ENCODE peak calls at places on chromosomes 13 and 19, in four cellular contexts. One of them, this sample, is unnamed.

GRCh38 chr13:96958286-96958891 is 35.9 kb downstream of the OXGR1 start:
- DNase-seq in vagina: no peak
- DNase-seq in transverse colon: no peak
- DNase-seq in GM23338: peak; percentile 84
- DNase-seq in this sample: peak; percentile 38

GRCh38 chr13:29496241-29496712 is 99.2 kb downstream of the SLC7A1 start:
- DNase-seq in vagina: no peak
- DNase-seq in transverse colon: no peak
- DNase-seq in GM23338: no peak
- DNase-seq in this sample: no peak

GRCh38 chr19:13751436-13751835 is 12.9 kb upstream of the MRI1 start:
- DNase-seq in vagina: no peak
- DNase-seq in transverse colon: no peak
- DNase-seq in GM23338: no peak
- DNase-seq in this sample: no peak

GRCh38 chr13:113777311-113778260 is 18.6 kb downstream of the TMEM255B start:
- DNase-seq in vagina: no peak
- DNase-seq in transverse colon: no peak
- DNase-seq in GM23338: peak; percentile 78
- DNase-seq in this sample: no peak

GRCh38 chr13:112637017-112637801 is 49.3 kb upstream of the TUBGCP3 start:
- DNase-seq in vagina: peak; percentile 81
- DNase-seq in transverse colon: no peak
- DNase-seq in GM23338: peak; percentile 51
- DNase-seq in this sample: no peak

GRCh38 chr13:41222259-41222852 is 28.0 kb upstream of the KBTBD7 start:
- DNase-seq in vagina: no peak
- DNase-seq in transverse colon: peak; percentile 44
- DNase-seq in GM23338: peak; percentile 79
- DNase-seq in this sample: peak; percentile 72

GRCh38 chr13:44051923-44052322 is 172.2 kb downstream of the LACC1 start:
- DNase-seq in vagina: no peak
- DNase-seq in transverse colon: no peak
- DNase-seq in GM23338: no peak
- DNase-seq in this sample: no peak

GRCh38 chr13:53068841-53069520 is 40.4 kb downstream of the OLFM4 start:
- DNase-seq in vagina: no peak
- DNase-seq in transverse colon: no peak
- DNase-seq in GM23338: peak; percentile 28
- DNase-seq in this sample: no peak

GRCh38 chr13:101530293-101530692 is 77.8 kb downstream of the ITGBL1 start:
- DNase-seq in vagina: no peak
- DNase-seq in transverse colon: no peak
- DNase-seq in GM23338: no peak
- DNase-seq in this sample: no peak

GRCh38 chr19:28878862-28879566 is 333.9 kb downstream of the UQCRFS1 start:
- DNase-seq in vagina: no peak
- DNase-seq in transverse colon: peak; percentile 58
- DNase-seq in GM23338: peak; percentile 94
- DNase-seq in this sample: peak; percentile 20

GRCh38 chr13:48448963-48449614 is 36.2 kb upstream of the LPAR6 start:
- DNase-seq in vagina: no peak
- DNase-seq in transverse colon: no peak
- DNase-seq in GM23338: no peak
- DNase-seq in this sample: no peak

GRCh38 chr19:13938361-13939027 is at the start of gene PODNL1:
- DNase-seq in vagina: no peak
- DNase-seq in transverse colon: no peak
- DNase-seq in GM23338: peak; percentile 52
- DNase-seq in this sample: no peak

GRCh38 chr13:79406597-79406908 is 498 bp upstream of the RBM26 start:
- DNase-seq in vagina: no peak
- DNase-seq in transverse colon: no peak
- DNase-seq in GM23338: no peak
- DNase-seq in this sample: no peak

GRCh38 chr13:23081246-23081645 is 99.5 kb upstream of the SGCG start:
- DNase-seq in vagina: no peak
- DNase-seq in transverse colon: no peak
- DNase-seq in GM23338: no peak
- DNase-seq in this sample: no peak

GRCh38 chr19:10855879-10856522 is 7.8 kb downstream of the C19orf38 start:
- DNase-seq in vagina: no peak
- DNase-seq in transverse colon: no peak
- DNase-seq in GM23338: peak; percentile 77
- DNase-seq in this sample: peak; percentile 17

GRCh38 chr13:26021516-26021915 is 30.3 kb downstream of the SHISA2 start:
- DNase-seq in vagina: no peak
- DNase-seq in transverse colon: no peak
- DNase-seq in GM23338: no peak
- DNase-seq in this sample: no peak

GRCh38 chr19:4589579-4590410 is 30.3 kb upstream of the SEMA6B start:
- DNase-seq in vagina: no peak
- DNase-seq in transverse colon: no peak
- DNase-seq in GM23338: peak; percentile 54
- DNase-seq in this sample: peak; percentile 19

GRCh38 chr13:107035186-107035585 is 467.2 kb upstream of the ARGLU1 start:
- DNase-seq in vagina: no peak
- DNase-seq in transverse colon: no peak
- DNase-seq in GM23338: no peak
- DNase-seq in this sample: no peak

GRCh38 chr19:42199440-42200115 is 17.9 kb downstream of the DEDD2 start:
- DNase-seq in vagina: no peak
- DNase-seq in transverse colon: peak; percentile 53
- DNase-seq in GM23338: peak; percentile 61
- DNase-seq in this sample: no peak

GRCh38 chr13:113848431-113849260 is 15.2 kb downstream of the GAS6 start:
- DNase-seq in vagina: no peak
- DNase-seq in transverse colon: peak; percentile 79
- DNase-seq in GM23338: no peak
- DNase-seq in this sample: no peak

GRCh38 chr19:33071887-33072286 is 7.2 kb upstream of the RHPN2 start:
- DNase-seq in vagina: no peak
- DNase-seq in transverse colon: peak; percentile 52
- DNase-seq in GM23338: no peak
- DNase-seq in this sample: no peak

GRCh38 chr13:113179374-113180230 is 21.2 kb downstream of the PROZ start:
- DNase-seq in vagina: no peak
- DNase-seq in transverse colon: no peak
- DNase-seq in GM23338: no peak
- DNase-seq in this sample: no peak

GRCh38 chr19:1855040-1855827 is 7.0 kb upstream of the REXO1 start:
- DNase-seq in vagina: no peak
- DNase-seq in transverse colon: peak; percentile 96
- DNase-seq in GM23338: peak; percentile 97
- DNase-seq in this sample: peak; percentile 84

GRCh38 chr19:49469828-49470614 is 4.0 kb upstream of the FLT3LG start:
- DNase-seq in vagina: no peak
- DNase-seq in transverse colon: peak; percentile 72
- DNase-seq in GM23338: peak; percentile 53
- DNase-seq in this sample: no peak

GRCh38 chr13:30354481-30355404 is 47.4 kb upstream of the KATNAL1 start:
- DNase-seq in vagina: no peak
- DNase-seq in transverse colon: no peak
- DNase-seq in GM23338: no peak
- DNase-seq in this sample: no peak

GRCh38 chr13:114313061-114313860 is 1.0 kb upstream of the CHAMP1 start:
- DNase-seq in vagina: no peak
- DNase-seq in transverse colon: peak; percentile 16
- DNase-seq in GM23338: no peak
- DNase-seq in this sample: peak; percentile 29

GRCh38 chr13:25423831-25424230 is 52.1 kb downstream of the ATP8A2 start:
- DNase-seq in vagina: no peak
- DNase-seq in transverse colon: no peak
- DNase-seq in GM23338: no peak
- DNase-seq in this sample: no peak

GRCh38 chr19:13417054-13417453 is 89.2 kb downstream of the CACNA1A start:
- DNase-seq in vagina: no peak
- DNase-seq in transverse colon: no peak
- DNase-seq in GM23338: no peak
- DNase-seq in this sample: no peak

GRCh38 chr13:36353001-36353400 is 6.8 kb upstream of the SPART start:
- DNase-seq in vagina: no peak
- DNase-seq in transverse colon: no peak
- DNase-seq in GM23338: no peak
- DNase-seq in this sample: no peak
- H3K4me1 ChIP-seq in vagina: peaks cover 7% of the 10 kb centered on the region
- H3K4me1 ChIP-seq in transverse colon: no peaks in the 10 kb centered on the region
- H3K4me1 ChIP-seq in GM23338: no peaks in the 10 kb centered on the region
- H3K4me1 ChIP-seq in this sample: no peaks in the 10 kb centered on the region

DNA sequence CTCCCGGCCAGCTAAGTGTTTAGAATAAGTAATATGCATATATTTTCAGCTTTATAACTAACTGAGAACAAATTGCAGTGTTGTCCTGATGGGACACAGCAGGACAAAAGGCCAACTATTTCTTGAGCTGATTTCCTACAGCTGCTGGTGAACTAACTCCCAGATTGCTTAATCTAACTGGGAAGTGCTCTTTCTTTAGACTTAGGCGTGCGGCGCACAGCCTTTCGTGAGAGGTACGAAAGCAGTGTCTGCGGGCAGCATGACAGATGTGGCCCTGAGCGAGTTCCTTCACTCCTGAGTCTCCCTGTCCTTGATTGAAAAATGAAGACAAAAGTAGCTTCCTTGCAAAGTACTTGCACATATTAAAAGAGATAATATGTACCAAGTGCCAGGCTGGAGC is 47.3 kb upstream of the NPAS1 start:
- DNase-seq in vagina: no peak
- DNase-seq in transverse colon: no peak
- DNase-seq in GM23338: no peak
- DNase-seq in this sample: no peak
- TF ChIP-seq POLR2AphosphoS5 in vagina: no peak
- TF ChIP-seq POLR2AphosphoS5 in transverse colon: no peak
- TF ChIP-seq POLR2AphosphoS5 in GM23338: no peak
- TF ChIP-seq POLR2AphosphoS5 in this sample: no peak

GRCh38 chr13:98565726-98566577 is 11.0 kb downstream of the STK24 start:
- DNase-seq in vagina: no peak
- DNase-seq in transverse colon: peak; percentile 77
- DNase-seq in GM23338: no peak
- DNase-seq in this sample: peak; percentile 80
- TF ChIP-seq CTCF in vagina: no peak
- TF ChIP-seq CTCF in transverse colon: no peak
- TF ChIP-seq CTCF in GM23338: no peak
- TF ChIP-seq CTCF in this sample: no peak

DNA sequence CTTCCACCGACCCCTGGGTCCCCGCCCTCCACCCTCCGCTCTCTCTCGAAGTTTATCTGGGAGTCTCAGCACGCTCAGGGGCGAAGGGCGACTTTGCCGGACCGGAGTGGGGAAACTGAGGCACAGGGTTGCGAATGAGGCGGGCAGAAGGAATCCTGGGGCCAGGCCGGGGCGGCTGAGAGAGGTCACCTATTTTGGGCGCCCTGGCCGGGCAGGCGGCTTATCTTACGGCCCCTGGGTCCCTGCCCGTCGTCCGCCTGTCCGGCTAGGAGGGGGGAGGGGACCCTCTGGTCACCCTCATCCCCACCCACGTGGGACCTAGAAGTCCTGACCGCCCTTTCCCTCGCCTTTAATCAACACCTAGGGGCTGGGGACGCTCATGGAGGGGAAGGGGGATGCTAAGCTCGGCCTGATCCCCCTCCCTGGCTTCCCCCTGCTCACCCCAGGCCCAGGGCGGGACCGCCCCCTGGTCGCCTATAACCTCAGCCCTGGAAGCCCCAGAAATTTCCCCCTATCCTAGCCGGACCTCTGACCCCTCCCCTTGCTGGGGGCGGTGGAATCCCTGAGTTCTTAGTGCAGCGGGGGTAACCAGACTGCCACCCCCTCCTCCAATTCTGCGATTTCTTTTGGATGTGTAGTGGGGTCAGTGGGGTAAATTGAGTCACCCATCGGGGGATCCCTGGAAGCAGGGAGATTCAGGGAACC is 556 bp downstream of the TRIP10 start:
- DNase-seq in vagina: no peak
- DNase-seq in transverse colon: peak; percentile 54
- DNase-seq in GM23338: peak; percentile 68
- DNase-seq in this sample: peak; percentile 38
- H3K4me1 ChIP-seq in vagina: peaks cover 67% of the 10 kb centered on the region
- H3K4me1 ChIP-seq in transverse colon: peaks cover 52% of the 10 kb centered on the region
- H3K4me1 ChIP-seq in GM23338: peaks cover 34% of the 10 kb centered on the region
- H3K4me1 ChIP-seq in this sample: peaks cover 48% of the 10 kb centered on the region

GRCh38 chr19:15280915-15281683 is 48.9 kb upstream of the EPHX3 start:
- DNase-seq in vagina: no peak
- DNase-seq in transverse colon: peak; percentile 69
- DNase-seq in GM23338: no peak
- DNase-seq in this sample: peak; percentile 53
- TF ChIP-seq POLR2AphosphoS5 in vagina: peak; percentile 73
- TF ChIP-seq POLR2AphosphoS5 in transverse colon: peak; percentile 25
- TF ChIP-seq POLR2AphosphoS5 in GM23338: no peak
- TF ChIP-seq POLR2AphosphoS5 in this sample: no peak

DNA sequence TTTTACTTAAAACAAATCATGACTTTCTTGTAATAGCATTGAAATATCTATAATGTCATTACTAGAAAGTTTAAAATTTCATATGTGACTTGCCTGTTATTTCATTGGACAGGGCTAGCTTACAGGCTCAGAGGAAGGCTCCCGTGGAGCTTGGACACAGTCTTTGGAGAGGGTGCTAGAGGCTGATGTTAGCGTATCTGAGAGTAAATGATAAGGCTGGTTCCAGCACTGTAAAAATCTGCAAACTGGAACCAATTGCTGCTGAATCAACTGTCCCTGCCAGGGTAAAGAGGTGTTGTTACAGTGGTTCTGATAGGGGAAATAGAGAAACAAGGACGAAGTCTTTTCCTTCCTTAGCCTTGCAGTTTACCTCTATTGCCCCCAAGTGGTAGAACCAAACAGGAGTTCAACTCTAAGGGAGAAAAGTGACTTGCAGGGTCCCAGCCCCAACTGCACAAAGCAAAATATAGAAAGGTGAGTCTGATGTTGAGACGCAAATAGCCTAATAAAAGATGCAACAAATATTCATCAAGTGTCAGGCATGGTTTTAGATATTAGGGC is 901.7 kb downstream of the DIAPH3 start:
- DNase-seq in vagina: no peak
- DNase-seq in transverse colon: no peak
- DNase-seq in GM23338: peak; percentile 79
- DNase-seq in this sample: peak; percentile 16
- TF ChIP-seq CTCF in vagina: no peak
- TF ChIP-seq CTCF in transverse colon: no peak
- TF ChIP-seq CTCF in GM23338: peak; percentile 76
- TF ChIP-seq CTCF in this sample: no peak

GRCh38 chr13:68078457-68078856 is 848.3 kb upstream of the PCDH9 start:
- DNase-seq in vagina: no peak
- DNase-seq in transverse colon: no peak
- DNase-seq in GM23338: no peak
- DNase-seq in this sample: no peak
- H3K4me1 ChIP-seq in vagina: no peaks in the 10 kb centered on the region
- H3K4me1 ChIP-seq in transverse colon: no peaks in the 10 kb centered on the region
- H3K4me1 ChIP-seq in GM23338: no peaks in the 10 kb centered on the region
- H3K4me1 ChIP-seq in this sample: no peaks in the 10 kb centered on the region